ENCODE peak calls at places on chromosome X, in nine cellular contexts. M is A172; X is Karpas-422; O is stimulated activated CD8-positive, alpha-beta memory T cell treated with anti-CD3 and anti-CD28 coated beads, Interleukin-15, amount 100 ng/mL, for 4 hours; N is CMK; A is Right ventricle myocardium inferior; C is activated T-cell treated with anti-CD3 and anti-CD28 coated beads, Interleukin-2, amount 50 U/mL, for 72 hours; P is AG08395; W is ACHN. R is an unnamed sample.

GRCh38 chrX:119189115-119189514 is 47.0 kb upstream of the PGRMC1 start:
- DNase-seq in C (no peak), A (no peak), X (peak), M (no peak), N (no peak), P (no peak), W (no peak), O (no peak), R (no peak)

GRCh38 chrX:71225661-71226060 is 2.6 kb downstream of the GJB1 start:
- DNase-seq in X (no peak), M (peak), C (no peak), A (no peak), O (no peak), W (no peak), N (no peak), P (no peak), R (no peak)

GRCh38 chrX:153609917-153610833 is 11.2 kb upstream of the CCNQ start:
- DNase-seq in O (peak), N (no peak), C (peak), P (peak), W (peak), X (peak), M (peak), A (peak), R (peak)

GRCh38 chrX:107823456-107823855 is 2.2 kb upstream of the MID2 start:
- DNase-seq in A (no peak), M (no peak), X (no peak), O (no peak), W (no peak), N (no peak), C (no peak), P (peak), R (no peak)

GRCh38 chrX:24979081-24979480 is 36.7 kb downstream of the ARX start:
- DNase-seq in O (no peak), A (no peak), C (no peak), X (no peak), P (no peak), N (no peak), M (no peak), W (peak), R (no peak)

GRCh38 chrX:47502591-47503222 is 19.7 kb upstream of the ZNF41 start:
- DNase-seq in N (no peak), M (no peak), P (peak), C (no peak), A (no peak), W (no peak), X (no peak), O (no peak), R (no peak)

GRCh38 chrX:147351644-147352043 is 537.1 kb upstream of the CXorf51A start:
- DNase-seq in W (no peak), C (no peak), M (no peak), N (no peak), O (no peak), A (no peak), X (no peak), P (no peak), R (no peak)

GRCh38 chrX:7139202-7140081 is 8.1 kb upstream of the STS start:
- DNase-seq in P (peak), M (peak), A (no peak), X (no peak), W (no peak), C (no peak), N (no peak), O (no peak), R (no peak)

GRCh38 chrX:130592204-130592603 is 190.4 kb downstream of the RBMX2 start:
- DNase-seq in N (no peak), C (no peak), A (no peak), M (no peak), W (no peak), O (no peak), P (no peak), X (no peak), R (no peak)

GRCh38 chrX:71870337-71871098 is 40.1 kb upstream of the NHSL2 start:
- DNase-seq in P (no peak), X (peak), C (no peak), M (peak), W (peak), A (no peak), O (no peak), N (peak), R (peak)

GRCh38 chrX:104137496-104137895 is 19.3 kb downstream of the SLC25A53 start:
- DNase-seq in W (peak), C (no peak), M (peak), X (peak), N (peak), A (no peak), O (no peak), P (peak), R (peak)

GRCh38 chrX:69163936-69164741 is 1.1 kb downstream of the PJA1 start:
- DNase-seq in P (peak), A (no peak), W (no peak), C (peak), O (peak), N (peak), M (no peak), X (peak), R (peak)

GRCh38 chrX:17613979-17614572 is 123.2 kb upstream of the SCML1 start:
- DNase-seq in X (no peak), M (no peak), A (no peak), P (no peak), W (no peak), N (no peak), O (no peak), C (no peak), R (no peak)

GRCh38 chrX:146433771-146434170 is 375.8 kb upstream of the CXorf51B start:
- DNase-seq in A (no peak), N (no peak), M (peak), O (no peak), W (no peak), X (no peak), C (no peak), P (no peak), R (no peak)

GRCh38 chrX:11628399-11628798 is 37.3 kb downstream of the ARHGAP6 start:
- DNase-seq in O (no peak), X (no peak), W (no peak), M (no peak), A (no peak), N (no peak), P (no peak), C (no peak), R (no peak)

GRCh38 chrX:40205471-40205870 is 107.7 kb upstream of the BCOR start:
- DNase-seq in O (no peak), C (no peak), M (no peak), X (no peak), A (no peak), N (no peak), P (no peak), W (no peak), R (no peak)

GRCh38 chrX:152905081-152905420 is 7.2 kb downstream of the ZNF185 start:
- DNase-seq in C (no peak), O (no peak), M (no peak), P (no peak), X (no peak), A (no peak), W (no peak), N (peak), R (no peak)

GRCh38 chrX:12138366-12139313 is at the start of gene FRMPD4:
- DNase-seq in M (no peak), C (no peak), P (peak), X (no peak), O (no peak), A (peak), N (no peak), W (no peak), R (no peak)

GRCh38 chrX:10677490-10677889 is 57.1 kb upstream of the MID1 start:
- DNase-seq in W (no peak), M (no peak), A (no peak), C (no peak), N (no peak), X (no peak), P (peak), O (no peak), R (no peak)

GRCh38 chrX:122055450-122055849 is 1008.0 kb downstream of the GLUD2 start:
- DNase-seq in X (no peak), M (no peak), P (no peak), A (no peak), C (no peak), O (no peak), N (no peak), W (no peak), R (no peak)

GRCh38 chrX:34764842-34765241 is 107.8 kb upstream of the TMEM47 start:
- DNase-seq in O (no peak), N (no peak), C (no peak), A (no peak), M (no peak), P (no peak), X (no peak), W (no peak), R (no peak)

GRCh38 chrX:143642426-143642825 is 6.5 kb upstream of the SLITRK4 start:
- DNase-seq in X (no peak), N (no peak), A (no peak), M (no peak), P (no peak), C (no peak), W (no peak), O (no peak), R (no peak)

GRCh38 chrX:150507251-150507856 is 61.1 kb upstream of the MTM1 start:
- DNase-seq in C (no peak), N (no peak), M (no peak), W (no peak), A (no peak), P (peak), X (no peak), O (no peak), R (no peak)

GRCh38 chrX:150688911-150689451 is 4.2 kb upstream of the MTMR1 start:
- DNase-seq in A (no peak), O (no peak), P (peak), M (peak), N (no peak), C (no peak), W (peak), X (no peak), R (no peak)

GRCh38 chrX:118807151-118808017 is 16.2 kb upstream of the ZCCHC12 start:
- DNase-seq in P (peak), O (no peak), N (peak), C (peak), A (no peak), X (peak), W (peak), M (peak), R (peak)

GRCh38 chrX:129755779-129756650 is 17.2 kb downstream of the XPNPEP2 start:
- DNase-seq in M (no peak), W (no peak), O (no peak), N (no peak), X (peak), A (no peak), C (peak), P (no peak), R (no peak)

R was measured in NAMALWA.